ENCODE peak calls at places on chromosome 2, in eight cellular contexts. J is OCI-LY7, B is heart left ventricle, E is AG09309, W is MM.1S, I is tibial nerve, U is fibroblast of lung, Q is stomach. T is an unnamed sample.

GRCh38 chr2:156191547-156191946 is 141.0 kb downstream of the NR4A2 start:
- DNase-seq in J (no peak), B (no peak), E (no peak), W (no peak), I (no peak), U (peak), Q (no peak), T (peak)

GRCh38 chr2:119169717-119170116 is 11.2 kb upstream of the C1QL2 start:
- DNase-seq in J (no peak), B (no peak), E (no peak), W (no peak), I (no peak), U (no peak), Q (no peak), T (no peak)

GRCh38 chr2:237290249-237290648 is 123.7 kb downstream of the COL6A3 start:
- DNase-seq in J (no peak), B (peak), E (peak), W (no peak), I (peak), U (peak), Q (no peak), T (peak)

GRCh38 chr2:168573128-168573903 is 117.2 kb downstream of the CERS6 start:
- DNase-seq in J (no peak), B (no peak), E (no peak), W (no peak), I (no peak), U (peak), Q (no peak), T (peak)

GRCh38 chr2:144372484-144373195 is 147.3 kb downstream of the ZEB2 start:
- DNase-seq in J (no peak), B (no peak), E (no peak), W (no peak), I (no peak), U (no peak), Q (no peak), T (peak)

GRCh38 chr2:118387509-118387908 is 299.2 kb downstream of the INSIG2 start:
- DNase-seq in J (no peak), B (no peak), E (peak), W (no peak), I (no peak), U (peak), Q (no peak), T (peak)

GRCh38 chr2:86778957-86779356 is 11.8 kb downstream of the CD8A start:
- DNase-seq in J (no peak), B (no peak), E (no peak), W (no peak), I (no peak), U (no peak), Q (no peak), T (no peak)

GRCh38 chr2:70043252-70043875 is 43.9 kb upstream of the PCBP1 start:
- DNase-seq in J (no peak), B (no peak), E (no peak), W (no peak), I (no peak), U (no peak), Q (peak), T (no peak)

GRCh38 chr2:203018181-203018580 is 3.5 kb downstream of the NBEAL1 start:
- DNase-seq in J (no peak), B (no peak), E (no peak), W (peak), I (no peak), U (peak), Q (no peak), T (peak)

GRCh38 chr2:112884869-112885502 is 26.0 kb upstream of the IL37 start:
- DNase-seq in J (peak), B (no peak), E (no peak), W (peak), I (no peak), U (peak), Q (peak), T (peak)

GRCh38 chr2:215003001-215003400 is 135.4 kb downstream of the ABCA12 start:
- DNase-seq in J (no peak), B (no peak), E (no peak), W (no peak), I (no peak), U (peak), Q (no peak), T (peak)

GRCh38 chr2:39642054-39642742 is 23.5 kb upstream of the TMEM178A start:
- DNase-seq in J (no peak), B (peak), E (peak), W (no peak), I (no peak), U (peak), Q (no peak), T (peak)

GRCh38 chr2:218290316-218291261 is 1.7 kb downstream of the TMBIM1 start:
- DNase-seq in J (peak), B (no peak), E (no peak), W (peak), I (no peak), U (no peak), Q (no peak), T (no peak)

GRCh38 chr2:135164431-135164830 is 112.3 kb downstream of the RAB3GAP1 start:
- DNase-seq in J (no peak), B (no peak), E (peak), W (no peak), I (no peak), U (no peak), Q (no peak), T (peak)

GRCh38 chr2:209380278-209380677 is 43.6 kb upstream of the MAP2 start:
- DNase-seq in J (peak), B (no peak), E (no peak), W (peak), I (no peak), U (no peak), Q (no peak), T (no peak)

GRCh38 chr2:19540739-19541503 is 182.5 kb upstream of the OSR1 start:
- DNase-seq in J (no peak), B (no peak), E (peak), W (peak), I (no peak), U (peak), Q (no peak), T (peak)

GRCh38 chr2:121686218-121686617 is 37.0 kb upstream of the CLASP1 start:
- DNase-seq in J (no peak), B (no peak), E (no peak), W (no peak), I (no peak), U (no peak), Q (no peak), T (no peak)

GRCh38 chr2:190999949-191000665 is 13.9 kb downstream of the STAT1 start:
- DNase-seq in J (no peak), B (no peak), E (no peak), W (no peak), I (no peak), U (no peak), Q (no peak), T (no peak)

GRCh38 chr2:33158482-33159003 is 211.8 kb downstream of the LTBP1 start:
- DNase-seq in J (no peak), B (no peak), E (no peak), W (no peak), I (no peak), U (peak), Q (no peak), T (peak)

GRCh38 chr2:36490749-36491148 is 107.2 kb downstream of the FEZ2 start:
- DNase-seq in J (no peak), B (no peak), E (no peak), W (no peak), I (no peak), U (no peak), Q (no peak), T (no peak)

GRCh38 chr2:178008636-178009289 is 63.8 kb downstream of the PDE11A start:
- DNase-seq in J (no peak), B (peak), E (no peak), W (no peak), I (no peak), U (peak), Q (peak), T (peak)

GRCh38 chr2:163455815-163456214 is 280.0 kb downstream of the FIGN start:
- DNase-seq in J (no peak), B (no peak), E (no peak), W (no peak), I (no peak), U (no peak), Q (no peak), T (no peak)

GRCh38 chr2:62624855-62625254 is 80.7 kb upstream of the EHBP1 start:
- DNase-seq in J (no peak), B (no peak), E (no peak), W (no peak), I (no peak), U (no peak), Q (no peak), T (no peak)

GRCh38 chr2:117856415-117857210 is 42.1 kb downstream of the DDX18 start:
- DNase-seq in J (no peak), B (no peak), E (peak), W (no peak), I (no peak), U (peak), Q (no peak), T (peak)

GRCh38 chr2:151946856-151947523 is 118.8 kb upstream of the ARL5A start:
- DNase-seq in J (peak), B (peak), E (no peak), W (peak), I (peak), U (no peak), Q (no peak), T (peak)

DNA sequence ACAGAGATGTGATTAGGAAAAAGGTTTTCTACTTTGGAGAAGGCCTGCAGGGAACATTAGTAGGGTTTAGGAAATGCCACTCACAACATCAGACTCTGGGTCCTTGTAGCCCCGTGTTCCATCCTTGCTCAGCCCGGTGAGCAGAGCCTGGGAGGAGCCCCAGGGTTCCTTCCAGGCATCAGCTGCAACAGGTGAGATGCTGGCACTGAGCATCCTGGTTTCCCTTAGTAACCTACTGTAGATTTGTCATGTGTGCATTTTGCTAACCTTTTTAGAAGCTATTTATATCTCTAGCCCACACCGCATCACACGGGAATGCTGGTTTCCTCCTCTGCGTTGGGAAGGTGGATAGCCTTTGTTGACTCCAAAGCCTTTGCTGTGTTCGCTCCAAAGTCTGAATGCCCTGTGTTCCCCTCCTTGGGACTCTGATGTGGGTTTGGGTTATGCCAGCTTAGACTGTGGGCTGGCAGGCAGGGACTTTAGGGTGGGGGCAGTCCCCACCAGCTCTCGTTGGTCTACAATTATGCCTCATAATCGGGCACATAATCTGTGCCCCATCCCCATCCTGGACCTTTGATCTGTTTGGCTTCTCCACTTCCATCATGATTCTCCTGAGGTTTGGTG is 69.3 kb downstream of the TMEM247 start:
- DNase-seq in J (no peak), B (no peak), E (no peak), W (peak), I (no peak), U (no peak), Q (no peak), T (no peak)
- H3K4me3 ChIP-seq in J (peak), B (no peak), E (no peak), W (peak), I (no peak), U (no peak), Q (no peak), T (no peak)

DNA sequence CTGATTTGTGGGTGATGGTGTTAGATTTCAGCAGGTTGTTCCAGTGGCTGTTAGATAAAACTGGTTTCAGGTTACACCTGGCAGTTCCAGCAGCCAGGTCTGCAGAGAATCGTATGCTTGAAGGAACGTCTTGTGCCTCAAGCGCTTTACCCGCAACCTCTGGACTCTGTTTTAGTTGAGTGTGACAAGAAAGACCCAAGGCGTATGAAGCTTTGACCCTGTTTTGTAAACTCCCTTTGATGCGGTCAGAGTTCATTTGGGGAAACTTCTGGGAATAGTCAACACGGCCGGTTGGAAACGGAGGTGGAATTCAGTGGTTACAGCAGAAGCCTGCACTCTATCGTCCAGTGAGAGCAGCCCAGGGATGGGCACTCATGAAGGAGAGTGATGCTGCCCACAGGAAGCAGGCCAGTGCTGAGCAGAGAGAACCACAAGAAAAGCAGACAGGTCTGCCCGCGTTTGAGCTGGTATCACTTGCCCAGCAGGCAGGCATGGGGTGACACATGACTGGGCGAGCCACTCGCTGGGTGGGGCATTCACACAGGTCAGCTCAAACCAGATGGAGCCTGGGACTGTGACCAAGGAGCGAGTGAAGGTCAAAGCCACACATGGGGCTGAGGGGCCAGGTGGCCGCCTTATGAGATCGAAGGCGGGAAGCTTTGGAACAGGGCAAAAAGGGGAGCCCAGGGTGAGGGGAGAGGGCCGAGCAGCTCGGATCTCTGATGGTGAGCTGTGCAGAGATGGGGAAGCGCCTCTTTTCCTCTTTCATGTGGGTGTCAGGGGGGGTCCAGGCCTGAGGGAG is 99.6 kb upstream of the MBOAT2 start:
- DNase-seq in J (no peak), B (no peak), E (no peak), W (no peak), I (no peak), U (peak), Q (peak), T (no peak)
- TF ChIP-seq CTCF in J (no peak), B (no peak), E (no peak), W (no peak), I (no peak), U (no peak), Q (no peak), T (no peak)

GRCh38 chr2:234171666-234172065 is 121.2 kb downstream of the SPP2 start:
- DNase-seq in J (no peak), B (no peak), E (no peak), W (no peak), I (no peak), U (no peak), Q (no peak), T (no peak)

GRCh38 chr2:234165421-234165820 is 114.9 kb downstream of the SPP2 start:
- DNase-seq in J (no peak), B (no peak), E (peak), W (no peak), I (no peak), U (no peak), Q (no peak), T (peak)

GRCh38 chr2:234172066-234172465 is 121.6 kb downstream of the SPP2 start:
- DNase-seq in J (no peak), B (no peak), E (no peak), W (no peak), I (no peak), U (no peak), Q (no peak), T (peak)

GRCh38 chr2:234166521-234166920 is 116.0 kb downstream of the SPP2 start:
- DNase-seq in J (no peak), B (no peak), E (no peak), W (no peak), I (no peak), U (no peak), Q (no peak), T (no peak)

GRCh38 chr2:234169676-234170075 is 119.2 kb downstream of the SPP2 start:
- DNase-seq in J (no peak), B (no peak), E (no peak), W (no peak), I (no peak), U (no peak), Q (no peak), T (no peak)
- H3K4me3 ChIP-seq in J (no peak), B (no peak), E (no peak), W (no peak), I (no peak), U (no peak), Q (no peak), T (no peak)

DNA sequence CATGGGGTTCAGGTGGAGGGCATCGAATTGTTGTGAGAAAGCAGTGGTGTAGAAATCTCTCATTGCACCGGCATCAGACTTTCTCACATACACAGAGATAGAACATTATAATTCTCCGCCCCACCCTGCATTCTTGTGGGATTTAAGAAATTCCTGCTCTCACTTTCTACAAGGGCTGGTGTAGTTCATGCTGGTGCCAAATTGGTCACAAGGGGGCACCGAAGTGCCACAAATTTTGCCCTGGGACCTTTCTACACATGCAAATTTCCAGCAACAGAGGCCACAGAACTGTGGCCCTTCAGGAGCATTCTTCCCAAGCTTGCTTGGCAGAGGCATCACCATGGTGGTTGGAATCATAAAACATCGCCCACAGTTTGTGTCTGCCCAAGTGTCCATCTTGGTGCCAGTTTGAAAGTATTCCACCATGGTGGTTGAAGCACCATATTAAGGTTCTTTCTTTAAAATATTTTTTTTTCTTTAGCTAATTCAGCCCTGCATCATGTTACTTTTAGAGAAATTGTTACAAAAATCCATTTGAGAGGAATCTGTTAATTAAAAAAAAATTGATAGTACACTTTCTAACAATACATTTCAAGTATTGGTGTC is 521.2 kb upstream of the FANCL start:
- DNase-seq in J (peak), B (peak), E (no peak), W (peak), I (no peak), U (peak), Q (peak), T (peak)
- TF ChIP-seq CTCF in J (peak), B (peak), E (peak), W (peak), I (peak), U (peak), Q (peak), T (peak)